ENCODE peak calls at places on chromosomes 7 and 10, in five cellular contexts. D, Y, U, G and X are unnamed samples.

GRCh38 chr7:91942312-91942711 is 1.6 kb downstream of the AKAP9 start:
- DNase-seq in Y (no peak), D (no peak), G (no peak), U (peak), X (no peak)

GRCh38 chr7:79050592-79050991 is 402.9 kb downstream of the MAGI2 start:
- DNase-seq in U (no peak), Y (peak), D (no peak), G (no peak), X (no peak)

GRCh38 chr10:72056932-72057751 is 31.2 kb downstream of the SPOCK2 start:
- DNase-seq in D (no peak), U (peak), Y (no peak), G (no peak), X (no peak)

GRCh38 chr10:17981766-17982380 is 30.2 kb downstream of the SLC39A12 start:
- DNase-seq in G (no peak), U (no peak), Y (no peak), D (peak), X (no peak)

GRCh38 chr10:110857265-110858158 is 14.2 kb upstream of the PDCD4 start:
- DNase-seq in D (no peak), U (peak), G (no peak), Y (peak), X (no peak)

GRCh38 chr7:90288154-90288553 is 33.0 kb downstream of the FAM237B start:
- DNase-seq in D (no peak), G (no peak), Y (no peak), U (no peak), X (no peak)

GRCh38 chr10:29407280-29407858 is 118.5 kb downstream of the LYZL1 start:
- DNase-seq in Y (no peak), D (no peak), U (no peak), G (no peak), X (no peak)

GRCh38 chr7:43904533-43905208 is 1.7 kb downstream of the URGCP start:
- DNase-seq in Y (no peak), D (no peak), G (no peak), U (peak), X (no peak)

GRCh38 chr10:103734731-103735130 is 120.6 kb downstream of the SH3PXD2A start:
- DNase-seq in U (no peak), Y (no peak), D (no peak), G (no peak), X (no peak)

GRCh38 chr7:77651544-77652162 is 44.6 kb upstream of the RSBN1L start:
- DNase-seq in G (peak), Y (peak), U (peak), D (peak), X (peak)

GRCh38 chr10:86340176-86340990 is 26.2 kb downstream of the GRID1 start:
- DNase-seq in U (no peak), D (no peak), G (no peak), Y (no peak), X (no peak)

GRCh38 chr7:186516-187113 is 5.8 kb upstream of the FAM20C start:
- DNase-seq in G (no peak), Y (no peak), D (no peak), U (no peak), X (no peak)

GRCh38 chr10:31590023-31590800 is 271.2 kb downstream of the ZEB1 start:
- DNase-seq in G (no peak), D (no peak), Y (no peak), U (no peak), X (no peak)

GRCh38 chr7:91034459-91035368 is 229.5 kb upstream of the FZD1 start:
- DNase-seq in Y (peak), G (peak), D (peak), U (peak), X (peak)

GRCh38 chr10:13915710-13916109 is 328.9 kb downstream of the PRPF18 start:
- DNase-seq in Y (no peak), U (peak), G (no peak), D (no peak), X (no peak)

GRCh38 chr7:132577206-132578049 is 1.2 kb upstream of the PLXNA4 start:
- DNase-seq in Y (peak), G (peak), D (no peak), U (no peak), X (no peak)

GRCh38 chr7:102993532-102994029 is 80.8 kb downstream of the LRRC17 start:
- DNase-seq in D (no peak), Y (no peak), G (no peak), U (no peak), X (no peak)

GRCh38 chr7:41487229-41487861 is 215.5 kb downstream of the INHBA start:
- DNase-seq in D (no peak), U (no peak), G (no peak), Y (no peak), X (no peak)

GRCh38 chr10:76284351-76284750 is 852.9 kb downstream of the LRMDA start:
- DNase-seq in G (no peak), U (no peak), D (no peak), Y (no peak), X (no peak)

GRCh38 chr7:129160161-129160911 is 15.8 kb downstream of the TSPAN33 start:
- DNase-seq in Y (no peak), D (no peak), U (no peak), G (peak), X (no peak)

GRCh38 chr10:121527690-121528089 is 70.6 kb downstream of the FGFR2 start:
- DNase-seq in Y (no peak), G (no peak), D (no peak), U (no peak), X (no peak)

GRCh38 chr7:1530946-1531262 is 402 bp downstream of the MAFK start:
- DNase-seq in Y (no peak), U (no peak), D (no peak), G (no peak), X (no peak)

GRCh38 chr7:148153611-148154010 is 437.0 kb upstream of the C7orf33 start:
- DNase-seq in D (no peak), U (no peak), G (peak), Y (no peak), X (no peak)

GRCh38 chr10:3210251-3210650 is 37.7 kb upstream of the PITRM1 start:
- DNase-seq in U (no peak), G (no peak), D (no peak), Y (no peak), X (no peak)

GRCh38 chr10:3213174-3213573 is 40.6 kb upstream of the PITRM1 start:
- DNase-seq in Y (no peak), G (no peak), U (no peak), D (no peak), X (no peak)

GRCh38 chr10:3206516-3207157 is 34.1 kb upstream of the PITRM1 start:
- DNase-seq in G (no peak), Y (no peak), D (no peak), U (no peak), X (no peak)

GRCh38 chr10:3207351-3207750 is 34.8 kb upstream of the PITRM1 start:
- DNase-seq in G (no peak), U (no peak), D (no peak), Y (no peak), X (no peak)

GRCh38 chr10:3208481-3209406 is 36.2 kb upstream of the PITRM1 start:
- DNase-seq in Y (no peak), G (no peak), U (no peak), D (no peak), X (no peak)
- TF ChIP-seq POLR2AphosphoS5 in Y (no peak), G (no peak), U (no peak), D (no peak), X (no peak)

DNA sequence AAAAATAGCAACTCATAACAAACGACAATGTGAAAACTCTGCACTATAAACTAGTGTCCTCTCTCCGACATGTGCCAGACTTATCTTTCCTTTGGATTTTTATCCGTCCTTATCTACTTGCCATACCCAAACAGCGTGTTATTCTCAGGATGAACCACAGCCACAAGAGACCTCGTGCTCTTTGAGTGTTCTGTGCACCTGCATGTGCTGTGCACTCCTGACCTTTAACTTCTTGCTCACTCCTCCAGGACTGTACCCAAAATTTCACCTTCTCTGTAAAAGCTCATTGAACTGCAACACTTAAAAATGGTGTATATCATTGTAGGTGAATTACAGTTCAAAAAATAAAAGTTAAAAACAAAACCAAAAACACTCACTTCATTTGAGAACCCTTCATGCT is 58.0 kb upstream of the SLC35G1 start:
- DNase-seq in D (no peak), U (no peak), Y (no peak), G (no peak), X (no peak)
- H3K9ac ChIP-seq in D (no peak), U (no peak), Y (no peak), G (no peak), X (no peak)

GRCh38 chr7:117478796-117479479 is 887 bp upstream of the CFTR start:
- DNase-seq in G (no peak), D (no peak), U (no peak), Y (no peak), X (no peak)
- H3K27ac ChIP-seq in G (no peak), D (no peak), U (no peak), Y (no peak), X (no peak)

DNA sequence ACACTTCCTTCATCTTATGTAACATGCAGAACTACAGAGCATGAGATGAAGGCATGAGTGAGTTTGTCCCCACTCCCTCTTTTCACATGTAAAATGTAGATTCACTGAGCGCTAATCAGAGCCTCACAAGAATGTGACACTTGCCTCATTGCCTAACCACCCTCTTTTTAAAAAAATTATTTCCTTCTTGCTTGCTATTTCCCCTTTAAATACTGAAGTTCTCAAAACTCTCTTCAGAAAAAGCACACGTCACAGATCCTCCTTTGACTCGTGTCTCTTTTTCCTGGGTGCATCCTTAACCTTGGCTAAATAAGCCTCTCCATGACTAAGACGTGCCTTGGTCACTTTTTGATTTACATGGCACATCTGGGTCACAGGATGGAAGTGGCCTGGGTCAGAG is 121.3 kb upstream of the TARP start:
- DNase-seq in G (no peak), U (no peak), D (no peak), Y (no peak), X (no peak)
- TF ChIP-seq POLR2AphosphoS5 in G (no peak), U (no peak), D (no peak), Y (no peak), X (no peak)

DNA sequence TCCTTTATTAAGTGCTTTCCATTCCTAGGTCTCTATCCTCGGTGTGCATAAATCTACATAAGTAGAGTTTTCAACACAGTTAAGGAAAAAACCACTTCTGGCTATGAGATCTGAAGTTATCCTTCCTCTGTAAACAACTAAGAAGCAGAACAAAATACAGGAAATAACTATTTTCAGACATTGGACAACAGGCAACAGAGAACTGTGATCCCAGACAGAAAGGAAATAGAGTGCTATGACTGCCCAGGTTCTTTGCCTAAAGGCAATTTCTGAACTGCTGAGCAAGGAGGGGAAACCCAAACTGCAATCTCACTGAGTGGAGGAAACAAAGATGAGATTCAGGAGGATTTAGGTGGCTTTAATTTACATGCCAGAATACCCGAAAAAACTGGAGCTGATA is 285.4 kb downstream of the SNX13 start:
- DNase-seq in U (no peak), D (no peak), G (no peak), Y (peak), X (peak)
- H3K9ac ChIP-seq in U (no peak), D (no peak), G (no peak), Y (no peak), X (no peak)

GRCh38 chr7:123571684-123572083 is 14.1 kb upstream of the NDUFA5 start:
- DNase-seq in U (no peak), Y (no peak), G (no peak), D (no peak), X (no peak)
- H3K27ac ChIP-seq in U (no peak), Y (no peak), G (no peak), D (no peak), X (no peak)

DNA sequence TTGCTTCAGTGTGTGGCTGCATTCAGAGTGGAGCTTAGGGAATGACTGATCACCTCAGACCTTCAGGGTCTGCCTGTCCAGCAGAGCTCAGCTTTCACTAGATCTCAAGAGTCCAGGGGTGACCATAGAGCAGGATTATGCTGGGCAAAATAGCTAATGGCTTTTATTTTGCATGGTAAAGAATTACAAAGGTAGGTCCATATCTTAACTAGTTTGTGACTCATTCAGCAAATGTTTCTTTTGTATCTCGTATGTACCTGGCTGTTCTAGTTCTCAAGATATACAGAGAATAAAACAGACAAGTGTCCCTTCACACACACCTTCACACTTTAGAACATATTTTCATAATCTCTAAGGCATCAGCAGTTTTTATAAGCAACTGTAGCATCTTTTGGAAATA is 180.5 kb downstream of the DYNC1I1 start:
- DNase-seq in G (no peak), Y (no peak), D (no peak), U (no peak), X (no peak)
- TF ChIP-seq POLR2AphosphoS5 in G (no peak), Y (no peak), D (no peak), U (no peak), X (no peak)